ENCODE peak calls at places on chromosomes 7 and 10, in eight cellular contexts. D, T, X, W, U, A, G and C are unnamed samples.

GRCh38 chr10:80530251-80530650 is 7.5 kb upstream of the SH2D4B start:
- DNase-seq in D (peak), T (no peak), X (peak), W (no peak), U (peak), A (peak), G (peak), C (peak)

GRCh38 chr7:132065193-132065972 is 509.0 kb upstream of the PODXL start:
- DNase-seq in D (peak), T (no peak), X (no peak), W (no peak), U (peak), A (no peak), G (peak), C (no peak)

GRCh38 chr7:139762886-139763285 is 14.9 kb downstream of the HIPK2 start:
- DNase-seq in D (no peak), T (no peak), X (no peak), W (no peak), U (peak), A (no peak), G (peak), C (no peak)

GRCh38 chr7:123296965-123297364 is 97.2 kb upstream of the SLC13A1 start:
- DNase-seq in D (no peak), T (no peak), X (no peak), W (no peak), U (no peak), A (no peak), G (no peak), C (no peak)

GRCh38 chr10:78337016-78337415 is 303.4 kb downstream of the RPS24 start:
- DNase-seq in D (no peak), T (no peak), X (no peak), W (no peak), U (no peak), A (no peak), G (no peak), C (no peak)

GRCh38 chr10:92131271-92131820 is 159.5 kb downstream of the CPEB3 start:
- DNase-seq in D (no peak), T (no peak), X (no peak), W (no peak), U (no peak), A (no peak), G (peak), C (no peak)

GRCh38 chr7:105877736-105878135 is 1.3 kb upstream of the ATXN7L1 start:
- DNase-seq in D (no peak), T (no peak), X (no peak), W (no peak), U (no peak), A (no peak), G (no peak), C (no peak)

GRCh38 chr10:122911889-122912484 is 1.6 kb downstream of the FAM24A start:
- DNase-seq in D (peak), T (no peak), X (peak), W (peak), U (peak), A (no peak), G (peak), C (peak)

GRCh38 chr10:27474741-27475140 is 29.4 kb upstream of the RAB18 start:
- DNase-seq in D (no peak), T (no peak), X (no peak), W (no peak), U (no peak), A (no peak), G (no peak), C (no peak)

GRCh38 chr7:42222891-42223290 is 14.1 kb downstream of the GLI3 start:
- DNase-seq in D (no peak), T (no peak), X (no peak), W (no peak), U (no peak), A (no peak), G (no peak), C (no peak)

GRCh38 chr7:14787551-14787950 is 115.0 kb downstream of the DGKB start:
- DNase-seq in D (no peak), T (no peak), X (no peak), W (no peak), U (no peak), A (peak), G (no peak), C (no peak)

GRCh38 chr7:101287032-101287431 is 34.6 kb downstream of the IFT22 start:
- DNase-seq in D (no peak), T (no peak), X (no peak), W (no peak), U (no peak), A (no peak), G (no peak), C (no peak)

GRCh38 chr7:31811650-31812461 is 124.8 kb downstream of the PPP1R17 start:
- DNase-seq in D (no peak), T (no peak), X (no peak), W (no peak), U (peak), A (no peak), G (peak), C (no peak)

GRCh38 chr7:75914655-75915415 is at the start of gene POR:
- DNase-seq in D (peak), T (peak), X (peak), W (peak), U (peak), A (peak), G (peak), C (peak)

GRCh38 chr7:107613948-107614347 is 33.9 kb downstream of the BCAP29 start:
- DNase-seq in D (no peak), T (no peak), X (no peak), W (no peak), U (no peak), A (no peak), G (no peak), C (no peak)

GRCh38 chr7:1100886-1101579 is 13.1 kb downstream of the GPER1 start:
- DNase-seq in D (no peak), T (no peak), X (no peak), W (no peak), U (no peak), A (peak), G (no peak), C (no peak)

GRCh38 chr7:155749578-155749977 is 62.7 kb downstream of the SHH start:
- DNase-seq in D (no peak), T (no peak), X (no peak), W (no peak), U (no peak), A (no peak), G (no peak), C (no peak)

GRCh38 chr10:112826018-112826697 is 123.9 kb upstream of the TCF7L2 start:
- DNase-seq in D (no peak), T (no peak), X (no peak), W (no peak), U (no peak), A (no peak), G (no peak), C (no peak)

GRCh38 chr7:36639826-36640225 is 84.5 kb downstream of the AOAH start:
- DNase-seq in D (no peak), T (no peak), X (peak), W (peak), U (no peak), A (no peak), G (no peak), C (no peak)

GRCh38 chr10:49363309-49364031 is 32.4 kb downstream of the DRGX start:
- DNase-seq in D (no peak), T (no peak), X (no peak), W (no peak), U (no peak), A (no peak), G (no peak), C (no peak)

GRCh38 chr7:125033506-125033905 is 103.9 kb upstream of the POT1 start:
- DNase-seq in D (no peak), T (no peak), X (no peak), W (no peak), U (no peak), A (no peak), G (no peak), C (no peak)

GRCh38 chr10:97850446-97850845 is 803 bp downstream of the GOLGA7B start:
- DNase-seq in D (no peak), T (peak), X (peak), W (no peak), U (no peak), A (no peak), G (no peak), C (no peak)

GRCh38 chr10:56181607-56182006 is 179.5 kb downstream of the ZWINT start:
- DNase-seq in D (no peak), T (no peak), X (no peak), W (no peak), U (no peak), A (no peak), G (no peak), C (no peak)

GRCh38 chr7:49790209-49790608 is 16.8 kb downstream of the VWC2 start:
- DNase-seq in D (no peak), T (no peak), X (no peak), W (no peak), U (no peak), A (no peak), G (no peak), C (no peak)

GRCh38 chr7:35677582-35678356 is 17.2 kb downstream of the HERPUD2 start:
- DNase-seq in D (no peak), T (no peak), X (no peak), W (no peak), U (no peak), A (no peak), G (no peak), C (peak)

GRCh38 chr7:140646931-140647647 is 6.5 kb upstream of the DENND2A start:
- DNase-seq in D (peak), T (no peak), X (no peak), W (peak), U (peak), A (no peak), G (peak), C (peak)

GRCh38 chr10:62224606-62225005 is 44.0 kb downstream of the RTKN2 start:
- DNase-seq in D (no peak), T (no peak), X (no peak), W (no peak), U (no peak), A (no peak), G (peak), C (no peak)

GRCh38 chr7:19015066-19015465 is 102.4 kb downstream of the TWIST1 start:
- DNase-seq in D (no peak), T (no peak), X (no peak), W (no peak), U (no peak), A (no peak), G (no peak), C (no peak)

GRCh38 chr7:138170298-138170697 is 94.0 kb downstream of the AKR1D1 start:
- DNase-seq in D (no peak), T (no peak), X (no peak), W (no peak), U (no peak), A (no peak), G (no peak), C (no peak)

GRCh38 chr10:78802866-78803265 is 265.9 kb upstream of the ZMIZ1 start:
- DNase-seq in D (no peak), T (no peak), X (no peak), W (no peak), U (peak), A (no peak), G (no peak), C (no peak)

GRCh38 chr10:35959103-35959740 is 317.1 kb upstream of the FZD8 start:
- DNase-seq in D (no peak), T (no peak), X (no peak), W (no peak), U (no peak), A (no peak), G (no peak), C (no peak)

GRCh38 chr7:157407512-157408257 is 70.9 kb downstream of the DNAJB6 start:
- DNase-seq in D (no peak), T (no peak), X (no peak), W (no peak), U (no peak), A (no peak), G (no peak), C (no peak)

GRCh38 chr7:5607958-5608656 is 173.4 kb downstream of the RNF216 start:
- DNase-seq in D (no peak), T (no peak), X (no peak), W (no peak), U (no peak), A (no peak), G (no peak), C (no peak)

GRCh38 chr10:43781480-43782361 is 133.0 kb upstream of the ZNF32 start:
- DNase-seq in D (no peak), T (no peak), X (no peak), W (peak), U (no peak), A (peak), G (no peak), C (peak)

GRCh38 chr7:139046143-139046542 is 10.3 kb upstream of the ZC3HAV1L start:
- DNase-seq in D (no peak), T (no peak), X (no peak), W (no peak), U (no peak), A (no peak), G (no peak), C (no peak)

GRCh38 chr7:149690688-149691446 is 82.5 kb downstream of the ZNF467 start:
- DNase-seq in D (no peak), T (no peak), X (no peak), W (no peak), U (peak), A (no peak), G (peak), C (peak)

GRCh38 chr10:42939237-42939636 is 137.6 kb upstream of the RET start:
- DNase-seq in D (no peak), T (no peak), X (no peak), W (no peak), U (no peak), A (no peak), G (no peak), C (no peak)

GRCh38 chr7:92612501-92612900 is 22.3 kb upstream of the FAM133B start:
- DNase-seq in D (no peak), T (no peak), X (no peak), W (no peak), U (no peak), A (no peak), G (no peak), C (no peak)

GRCh38 chr7:42183547-42183946 is 53.5 kb downstream of the GLI3 start:
- DNase-seq in D (no peak), T (no peak), X (no peak), W (no peak), U (no peak), A (no peak), G (no peak), C (no peak)